ENCODE peak calls at places on chromosomes 2 and 18, in ten cellular contexts. Q, H, L, T, G, M, S, J, K and Z are unnamed samples.

GRCh38 chr2:165629776-165630175 is 160.3 kb downstream of the CSRNP3 start:
- DNase-seq in Q (peak), H (no peak), L (no peak), T (no peak), G (no peak), M (no peak), S (no peak), J (no peak), K (no peak), Z (no peak)

GRCh38 chr2:48694143-48694542 is 61.4 kb downstream of the LHCGR start:
- DNase-seq in Q (no peak), H (peak), L (no peak), T (no peak), G (peak), M (no peak), S (no peak), J (peak), K (no peak), Z (no peak)

GRCh38 chr2:236282406-236282805 is 18.2 kb upstream of the ASB18 start:
- DNase-seq in Q (no peak), H (no peak), L (no peak), T (no peak), G (no peak), M (no peak), S (no peak), J (no peak), K (no peak), Z (no peak)

GRCh38 chr2:43430489-43430888 is 165.3 kb downstream of the THADA start:
- DNase-seq in Q (no peak), H (no peak), L (no peak), T (no peak), G (no peak), M (no peak), S (no peak), J (no peak), K (no peak), Z (no peak)

GRCh38 chr2:150110548-150110947 is 376.9 kb downstream of the RND3 start:
- DNase-seq in Q (no peak), H (no peak), L (no peak), T (no peak), G (no peak), M (no peak), S (no peak), J (peak), K (no peak), Z (no peak)

GRCh38 chr18:2826581-2826980 is 20.2 kb upstream of the EMILIN2 start:
- DNase-seq in Q (no peak), H (peak), L (no peak), T (no peak), G (no peak), M (no peak), S (no peak), J (peak), K (no peak), Z (no peak)

GRCh38 chr2:44291281-44292248 is 16.3 kb downstream of the SLC3A1 start:
- DNase-seq in Q (no peak), H (peak), L (peak), T (peak), G (peak), M (peak), S (no peak), J (peak), K (no peak), Z (no peak)

GRCh38 chr2:29223851-29224692 is 108.9 kb downstream of the CLIP4 start:
- DNase-seq in Q (no peak), H (no peak), L (peak), T (peak), G (no peak), M (peak), S (no peak), J (peak), K (no peak), Z (no peak)

GRCh38 chr2:160051374-160051800 is 11.0 kb downstream of the PLA2R1 start:
- DNase-seq in Q (no peak), H (no peak), L (no peak), T (no peak), G (no peak), M (no peak), S (no peak), J (peak), K (no peak), Z (no peak)

GRCh38 chr18:28175930-28176673 is 828 bp downstream of the CDH2 start:
- DNase-seq in Q (no peak), H (peak), L (peak), T (no peak), G (peak), M (peak), S (no peak), J (peak), K (no peak), Z (no peak)

GRCh38 chr2:56207760-56208159 is 24.0 kb downstream of the CCDC85A start:
- DNase-seq in Q (no peak), H (no peak), L (no peak), T (no peak), G (no peak), M (no peak), S (no peak), J (no peak), K (no peak), Z (no peak)

GRCh38 chr2:159526433-159526832 is 89.9 kb downstream of the BAZ2B start:
- DNase-seq in Q (no peak), H (no peak), L (no peak), T (no peak), G (no peak), M (no peak), S (no peak), J (no peak), K (no peak), Z (no peak)

GRCh38 chr18:22349317-22349898 is 68.3 kb downstream of the CTAGE1 start:
- DNase-seq in Q (no peak), H (no peak), L (no peak), T (no peak), G (no peak), M (no peak), S (no peak), J (peak), K (no peak), Z (no peak)

GRCh38 chr2:238081150-238081549 is 19.0 kb upstream of the ESPNL start:
- DNase-seq in Q (no peak), H (no peak), L (no peak), T (no peak), G (no peak), M (no peak), S (no peak), J (no peak), K (no peak), Z (no peak)

GRCh38 chr18:43396266-43396665 is 119.0 kb upstream of the SYT4 start:
- DNase-seq in Q (no peak), H (peak), L (no peak), T (peak), G (no peak), M (peak), S (no peak), J (peak), K (no peak), Z (no peak)

GRCh38 chr2:60047347-60047746 is 506.1 kb downstream of the BCL11A start:
- DNase-seq in Q (no peak), H (no peak), L (no peak), T (no peak), G (no peak), M (no peak), S (no peak), J (no peak), K (no peak), Z (no peak)

GRCh38 chr2:84373391-84373790 is 85.7 kb downstream of the SUCLG1 start:
- DNase-seq in Q (no peak), H (no peak), L (no peak), T (no peak), G (no peak), M (no peak), S (no peak), J (no peak), K (no peak), Z (no peak)

GRCh38 chr2:104872866-104873688 is 19.2 kb downstream of the POU3F3 start:
- DNase-seq in Q (peak), H (peak), L (peak), T (no peak), G (peak), M (peak), S (peak), J (peak), K (no peak), Z (no peak)

GRCh38 chr2:10059552-10060335 is 16.4 kb downstream of the KLF11 start:
- DNase-seq in Q (no peak), H (no peak), L (no peak), T (no peak), G (no peak), M (no peak), S (no peak), J (no peak), K (no peak), Z (no peak)

GRCh38 chr2:24121469-24121868 is 1.7 kb downstream of the PFN4 start:
- DNase-seq in Q (no peak), H (no peak), L (no peak), T (no peak), G (no peak), M (no peak), S (no peak), J (no peak), K (no peak), Z (no peak)

GRCh38 chr2:70939001-70939846 is 3.5 kb downstream of the ATP6V1B1 start:
- DNase-seq in Q (no peak), H (no peak), L (peak), T (no peak), G (no peak), M (no peak), S (no peak), J (no peak), K (no peak), Z (no peak)

GRCh38 chr2:12507295-12507694 is 209.4 kb upstream of the TRIB2 start:
- DNase-seq in Q (no peak), H (no peak), L (peak), T (peak), G (no peak), M (no peak), S (peak), J (peak), K (peak), Z (peak)

GRCh38 chr2:136281281-136282117 is 163.6 kb upstream of the CXCR4 start:
- DNase-seq in Q (no peak), H (no peak), L (no peak), T (no peak), G (no peak), M (no peak), S (peak), J (no peak), K (peak), Z (peak)

GRCh38 chr2:26850002-26850431 is 2.1 kb downstream of the DPYSL5 start:
- DNase-seq in Q (no peak), H (no peak), L (no peak), T (no peak), G (no peak), M (no peak), S (no peak), J (no peak), K (no peak), Z (no peak)

GRCh38 chr2:225697936-225698335 is 298.4 kb downstream of the NYAP2 start:
- DNase-seq in Q (no peak), H (no peak), L (no peak), T (no peak), G (no peak), M (no peak), S (no peak), J (no peak), K (no peak), Z (no peak)

GRCh38 chr2:94984964-94985575 is 40.4 kb upstream of the MAL start:
- DNase-seq in Q (no peak), H (no peak), L (no peak), T (no peak), G (no peak), M (no peak), S (no peak), J (no peak), K (no peak), Z (no peak)

GRCh38 chr2:70724366-70724765 is 43.6 kb downstream of the ADD2 start:
- DNase-seq in Q (no peak), H (no peak), L (no peak), T (no peak), G (no peak), M (no peak), S (no peak), J (no peak), K (no peak), Z (no peak)

GRCh38 chr2:237057893-237058300 is 27.8 kb upstream of the COPS8 start:
- DNase-seq in Q (peak), H (no peak), L (no peak), T (no peak), G (no peak), M (no peak), S (no peak), J (no peak), K (peak), Z (no peak)

GRCh38 chr2:7436096-7436906 is 519.1 kb downstream of the RNF144A start:
- DNase-seq in Q (no peak), H (no peak), L (no peak), T (no peak), G (no peak), M (peak), S (no peak), J (no peak), K (no peak), Z (no peak)

GRCh38 chr2:147442766-147443165 is 402.1 kb upstream of the ACVR2A start:
- DNase-seq in Q (no peak), H (no peak), L (no peak), T (no peak), G (no peak), M (no peak), S (no peak), J (no peak), K (no peak), Z (no peak)

GRCh38 chr2:98876741-98877140 is 59.3 kb downstream of the CRACDL start:
- DNase-seq in Q (no peak), H (no peak), L (no peak), T (no peak), G (no peak), M (peak), S (no peak), J (no peak), K (no peak), Z (no peak)

GRCh38 chr2:71330585-71331330 is 824 bp upstream of the ZNF638 start:
- DNase-seq in Q (no peak), H (peak), L (no peak), T (no peak), G (no peak), M (no peak), S (no peak), J (no peak), K (no peak), Z (no peak)

GRCh38 chr2:23523651-23524260 is 138.8 kb downstream of the KLHL29 start:
- DNase-seq in Q (no peak), H (no peak), L (peak), T (no peak), G (peak), M (no peak), S (no peak), J (peak), K (no peak), Z (no peak)

GRCh38 chr2:139905624-139906023 is 1125.4 kb upstream of the NXPH2 start:
- DNase-seq in Q (no peak), H (no peak), L (no peak), T (no peak), G (no peak), M (no peak), S (no peak), J (no peak), K (no peak), Z (no peak)

GRCh38 chr18:5420909-5421308 is 122.9 kb downstream of the EPB41L3 start:
- DNase-seq in Q (no peak), H (no peak), L (no peak), T (no peak), G (no peak), M (no peak), S (no peak), J (no peak), K (no peak), Z (no peak)

GRCh38 chr2:27622921-27623384 is 5.9 kb downstream of the CCDC121 start:
- DNase-seq in Q (no peak), H (peak), L (peak), T (peak), G (peak), M (no peak), S (no peak), J (peak), K (no peak), Z (no peak)